ENCODE peak calls at places on chromosomes 1 and 21, in eight cellular contexts. X is Kasumi-1, F is GF-D8, T is iPS-NIHi11, D is NCI-H1105, K is cardiac muscle cell, O is mesendoderm, B is nephron progenitor cell. L is an unnamed sample.

GRCh38 chr21:45265721-45266517 is 21.8 kb downstream of the POFUT2 start:
- DNase-seq in X (no peak), F (no peak), T (no peak), D (no peak), K (no peak), O (no peak), B (no peak), L (no peak)

GRCh38 chr1:30681782-30682181 is 41.6 kb downstream of the MATN1 start:
- DNase-seq in X (no peak), F (no peak), T (no peak), D (no peak), K (no peak), O (no peak), B (no peak), L (no peak)

GRCh38 chr1:21517161-21517589 is 8.0 kb downstream of the ALPL start:
- DNase-seq in X (no peak), F (no peak), T (no peak), D (no peak), K (no peak), O (no peak), B (no peak), L (no peak)

GRCh38 chr1:48414264-48414663 is 57.7 kb downstream of the SPATA6 start:
- DNase-seq in X (no peak), F (no peak), T (no peak), D (no peak), K (peak; percentile 36), O (peak; percentile 18), B (no peak), L (peak; percentile 30)

GRCh38 chr1:1101503-1101902 is 14.4 kb downstream of the C1orf159 start:
- DNase-seq in X (no peak), F (no peak), T (no peak), D (no peak), K (no peak), O (no peak), B (no peak), L (no peak)

GRCh38 chr1:10643607-10644306 is 152.7 kb downstream of the CASZ1 start:
- DNase-seq in X (no peak), F (no peak), T (no peak), D (peak; percentile 73), K (no peak), O (no peak), B (no peak), L (no peak)

GRCh38 chr1:208919371-208919770 is 664.1 kb upstream of the CAMK1G start:
- DNase-seq in X (no peak), F (no peak), T (no peak), D (no peak), K (no peak), O (no peak), B (no peak), L (peak; percentile 20)

GRCh38 chr1:52659851-52660596 is 27.1 kb downstream of the SHISAL2A start:
- DNase-seq in X (no peak), F (no peak), T (no peak), D (no peak), K (no peak), O (peak; percentile 82), B (no peak), L (no peak)

GRCh38 chr1:212916395-212917133 is 33.8 kb upstream of the VASH2 start:
- DNase-seq in X (peak; percentile 81), F (no peak), T (peak; percentile 60), D (no peak), K (peak; percentile 71), O (peak; percentile 97), B (peak; percentile 24), L (peak; percentile 8)

GRCh38 chr1:55321947-55322346 is 106.8 kb upstream of the USP24 start:
- DNase-seq in X (no peak), F (no peak), T (no peak), D (no peak), K (no peak), O (no peak), B (no peak), L (peak; percentile 37)

GRCh38 chr1:89363196-89363595 is 663 bp upstream of the GBP6 start:
- DNase-seq in X (no peak), F (no peak), T (no peak), D (no peak), K (peak; percentile 35), O (no peak), B (no peak), L (no peak)